ENCODE peak calls at places on chromosomes 6 and 20, in eight cellular contexts. One of them, this sample, is unnamed.

GRCh38 chr20:1664911-1665310 is 7.3 kb upstream of the SIRPG start:
- DNase-seq in effector memory CD4-positive, alpha-beta T cell: peak
- DNase-seq in small intestine: peak
- DNase-seq in progenitor cell of endocrine pancreas: no peak
- DNase-seq in mucosa of descending colon: peak
- DNase-seq in iris pigment epithelial cell: no peak
- DNase-seq in HCT116: no peak
- DNase-seq in adrenal gland: no peak
- DNase-seq in this sample: no peak

GRCh38 chr6:89117285-89118108 is at the start of gene SRSF12:
- DNase-seq in effector memory CD4-positive, alpha-beta T cell: peak
- DNase-seq in progenitor cell of endocrine pancreas: peak
- DNase-seq in mucosa of descending colon: peak
- DNase-seq in adrenal gland: no peak
- DNase-seq in small intestine: peak
- DNase-seq in HCT116: no peak
- DNase-seq in iris pigment epithelial cell: peak
- DNase-seq in this sample: peak

GRCh38 chr6:16657768-16658167 is 103.5 kb downstream of the ATXN1 start:
- DNase-seq in iris pigment epithelial cell: no peak
- DNase-seq in adrenal gland: no peak
- DNase-seq in small intestine: no peak
- DNase-seq in HCT116: no peak
- DNase-seq in effector memory CD4-positive, alpha-beta T cell: no peak
- DNase-seq in mucosa of descending colon: no peak
- DNase-seq in progenitor cell of endocrine pancreas: no peak
- DNase-seq in this sample: no peak

GRCh38 chr6:7446056-7446455 is 56.4 kb downstream of the RIOK1 start:
- DNase-seq in small intestine: no peak
- DNase-seq in mucosa of descending colon: no peak
- DNase-seq in effector memory CD4-positive, alpha-beta T cell: no peak
- DNase-seq in progenitor cell of endocrine pancreas: no peak
- DNase-seq in adrenal gland: no peak
- DNase-seq in HCT116: no peak
- DNase-seq in iris pigment epithelial cell: no peak
- DNase-seq in this sample: no peak

GRCh38 chr6:131004387-131004755 is 58.7 kb downstream of the EPB41L2 start:
- DNase-seq in iris pigment epithelial cell: no peak
- DNase-seq in progenitor cell of endocrine pancreas: no peak
- DNase-seq in adrenal gland: no peak
- DNase-seq in effector memory CD4-positive, alpha-beta T cell: no peak
- DNase-seq in mucosa of descending colon: no peak
- DNase-seq in small intestine: no peak
- DNase-seq in HCT116: no peak
- DNase-seq in this sample: no peak

GRCh38 chr6:124962617-124963415 is 579 bp downstream of the RNF217 start:
- DNase-seq in progenitor cell of endocrine pancreas: peak
- DNase-seq in iris pigment epithelial cell: peak
- DNase-seq in mucosa of descending colon: peak
- DNase-seq in small intestine: peak
- DNase-seq in effector memory CD4-positive, alpha-beta T cell: no peak
- DNase-seq in HCT116: no peak
- DNase-seq in adrenal gland: peak
- DNase-seq in this sample: peak

GRCh38 chr6:152576525-152576924 is 60.6 kb downstream of the SYNE1 start:
- DNase-seq in HCT116: no peak
- DNase-seq in iris pigment epithelial cell: no peak
- DNase-seq in effector memory CD4-positive, alpha-beta T cell: no peak
- DNase-seq in mucosa of descending colon: no peak
- DNase-seq in progenitor cell of endocrine pancreas: no peak
- DNase-seq in adrenal gland: no peak
- DNase-seq in small intestine: no peak
- DNase-seq in this sample: no peak

GRCh38 chr6:38088010-38088409 is 268.5 kb downstream of the ZFAND3 start:
- DNase-seq in iris pigment epithelial cell: no peak
- DNase-seq in progenitor cell of endocrine pancreas: no peak
- DNase-seq in mucosa of descending colon: no peak
- DNase-seq in small intestine: no peak
- DNase-seq in effector memory CD4-positive, alpha-beta T cell: no peak
- DNase-seq in adrenal gland: no peak
- DNase-seq in HCT116: no peak
- DNase-seq in this sample: no peak

GRCh38 chr20:48635791-48636267 is 192.0 kb downstream of the PREX1 start:
- DNase-seq in HCT116: peak
- DNase-seq in progenitor cell of endocrine pancreas: peak
- DNase-seq in iris pigment epithelial cell: peak
- DNase-seq in adrenal gland: peak
- DNase-seq in small intestine: peak
- DNase-seq in mucosa of descending colon: no peak
- DNase-seq in effector memory CD4-positive, alpha-beta T cell: no peak
- DNase-seq in this sample: peak

GRCh38 chr6:76584121-76584520 is 511.7 kb upstream of the IMPG1 start:
- DNase-seq in adrenal gland: no peak
- DNase-seq in progenitor cell of endocrine pancreas: no peak
- DNase-seq in HCT116: no peak
- DNase-seq in small intestine: no peak
- DNase-seq in effector memory CD4-positive, alpha-beta T cell: no peak
- DNase-seq in iris pigment epithelial cell: no peak
- DNase-seq in mucosa of descending colon: no peak
- DNase-seq in this sample: no peak

GRCh38 chr20:36491901-36492617 is 49.3 kb upstream of the MYL9 start:
- DNase-seq in iris pigment epithelial cell: peak
- DNase-seq in effector memory CD4-positive, alpha-beta T cell: peak
- DNase-seq in HCT116: no peak
- DNase-seq in small intestine: peak
- DNase-seq in progenitor cell of endocrine pancreas: no peak
- DNase-seq in adrenal gland: no peak
- DNase-seq in mucosa of descending colon: peak
- DNase-seq in this sample: peak

GRCh38 chr6:33168624-33169023 is 23.6 kb downstream of the COL11A2 start:
- DNase-seq in iris pigment epithelial cell: no peak
- DNase-seq in small intestine: no peak
- DNase-seq in progenitor cell of endocrine pancreas: no peak
- DNase-seq in adrenal gland: no peak
- DNase-seq in HCT116: no peak
- DNase-seq in effector memory CD4-positive, alpha-beta T cell: no peak
- DNase-seq in mucosa of descending colon: no peak
- DNase-seq in this sample: no peak

GRCh38 chr6:152952866-152953509 is 29.9 kb downstream of the FBXO5 start:
- DNase-seq in adrenal gland: no peak
- DNase-seq in HCT116: peak
- DNase-seq in mucosa of descending colon: no peak
- DNase-seq in effector memory CD4-positive, alpha-beta T cell: no peak
- DNase-seq in small intestine: peak
- DNase-seq in iris pigment epithelial cell: peak
- DNase-seq in progenitor cell of endocrine pancreas: no peak
- DNase-seq in this sample: peak

GRCh38 chr6:88982720-88983119 is 19.3 kb upstream of the RNGTT start:
- DNase-seq in adrenal gland: peak
- DNase-seq in HCT116: peak
- DNase-seq in effector memory CD4-positive, alpha-beta T cell: no peak
- DNase-seq in iris pigment epithelial cell: peak
- DNase-seq in small intestine: peak
- DNase-seq in mucosa of descending colon: no peak
- DNase-seq in progenitor cell of endocrine pancreas: no peak
- DNase-seq in this sample: peak

GRCh38 chr20:23404196-23404595 is 17.1 kb downstream of the NAPB start:
- DNase-seq in progenitor cell of endocrine pancreas: no peak
- DNase-seq in small intestine: peak
- DNase-seq in mucosa of descending colon: no peak
- DNase-seq in effector memory CD4-positive, alpha-beta T cell: no peak
- DNase-seq in HCT116: no peak
- DNase-seq in iris pigment epithelial cell: peak
- DNase-seq in adrenal gland: no peak
- DNase-seq in this sample: peak

GRCh38 chr20:39538317-39538716 is 576.2 kb downstream of the DHX35 start:
- DNase-seq in HCT116: no peak
- DNase-seq in adrenal gland: no peak
- DNase-seq in mucosa of descending colon: no peak
- DNase-seq in progenitor cell of endocrine pancreas: no peak
- DNase-seq in small intestine: no peak
- DNase-seq in effector memory CD4-positive, alpha-beta T cell: no peak
- DNase-seq in iris pigment epithelial cell: no peak
- DNase-seq in this sample: no peak

GRCh38 chr20:47985092-47985850 is 200.0 kb upstream of the SULF2 start:
- DNase-seq in effector memory CD4-positive, alpha-beta T cell: no peak
- DNase-seq in progenitor cell of endocrine pancreas: no peak
- DNase-seq in adrenal gland: peak
- DNase-seq in HCT116: no peak
- DNase-seq in mucosa of descending colon: no peak
- DNase-seq in small intestine: no peak
- DNase-seq in iris pigment epithelial cell: peak
- DNase-seq in this sample: peak

GRCh38 chr6:13349811-13350506 is 21.6 kb upstream of the TBC1D7 start:
- DNase-seq in adrenal gland: no peak
- DNase-seq in mucosa of descending colon: no peak
- DNase-seq in effector memory CD4-positive, alpha-beta T cell: no peak
- DNase-seq in HCT116: no peak
- DNase-seq in small intestine: no peak
- DNase-seq in progenitor cell of endocrine pancreas: no peak
- DNase-seq in iris pigment epithelial cell: no peak
- DNase-seq in this sample: no peak

GRCh38 chr6:139152088-139152891 is 17.4 kb downstream of the HECA start:
- DNase-seq in iris pigment epithelial cell: peak
- DNase-seq in mucosa of descending colon: no peak
- DNase-seq in adrenal gland: no peak
- DNase-seq in HCT116: no peak
- DNase-seq in effector memory CD4-positive, alpha-beta T cell: no peak
- DNase-seq in progenitor cell of endocrine pancreas: no peak
- DNase-seq in small intestine: no peak
- DNase-seq in this sample: no peak

GRCh38 chr6:125154184-125155135 is 887 bp downstream of the TPD52L1 start:
- DNase-seq in HCT116: peak
- DNase-seq in adrenal gland: peak
- DNase-seq in effector memory CD4-positive, alpha-beta T cell: no peak
- DNase-seq in progenitor cell of endocrine pancreas: peak
- DNase-seq in iris pigment epithelial cell: no peak
- DNase-seq in small intestine: peak
- DNase-seq in mucosa of descending colon: peak
- DNase-seq in this sample: peak

GRCh38 chr6:41306187-41306854 is 19.8 kb upstream of the TREM1 start:
- DNase-seq in adrenal gland: peak
- DNase-seq in mucosa of descending colon: no peak
- DNase-seq in effector memory CD4-positive, alpha-beta T cell: peak
- DNase-seq in small intestine: peak
- DNase-seq in HCT116: peak
- DNase-seq in progenitor cell of endocrine pancreas: peak
- DNase-seq in iris pigment epithelial cell: peak
- DNase-seq in this sample: peak

GRCh38 chr6:33976425-33977360 is 169.2 kb downstream of the GRM4 start:
- DNase-seq in progenitor cell of endocrine pancreas: no peak
- DNase-seq in HCT116: no peak
- DNase-seq in effector memory CD4-positive, alpha-beta T cell: no peak
- DNase-seq in small intestine: no peak
- DNase-seq in mucosa of descending colon: no peak
- DNase-seq in adrenal gland: no peak
- DNase-seq in iris pigment epithelial cell: no peak
- DNase-seq in this sample: no peak

GRCh38 chr20:22684072-22684762 is 99.8 kb upstream of the FOXA2 start:
- DNase-seq in HCT116: peak
- DNase-seq in progenitor cell of endocrine pancreas: peak
- DNase-seq in small intestine: peak
- DNase-seq in adrenal gland: peak
- DNase-seq in mucosa of descending colon: no peak
- DNase-seq in iris pigment epithelial cell: peak
- DNase-seq in effector memory CD4-positive, alpha-beta T cell: no peak
- DNase-seq in this sample: peak

GRCh38 chr6:160755168-160755567 is 53.1 kb downstream of the PLG start:
- DNase-seq in iris pigment epithelial cell: no peak
- DNase-seq in progenitor cell of endocrine pancreas: no peak
- DNase-seq in HCT116: no peak
- DNase-seq in effector memory CD4-positive, alpha-beta T cell: no peak
- DNase-seq in adrenal gland: no peak
- DNase-seq in mucosa of descending colon: no peak
- DNase-seq in small intestine: no peak
- DNase-seq in this sample: no peak

GRCh38 chr6:34527751-34528670 is 28.1 kb downstream of the SPDEF start:
- DNase-seq in mucosa of descending colon: no peak
- DNase-seq in progenitor cell of endocrine pancreas: no peak
- DNase-seq in effector memory CD4-positive, alpha-beta T cell: no peak
- DNase-seq in iris pigment epithelial cell: no peak
- DNase-seq in adrenal gland: no peak
- DNase-seq in small intestine: no peak
- DNase-seq in HCT116: no peak
- DNase-seq in this sample: no peak

GRCh38 chr20:13147071-13147961 is 73.8 kb upstream of the ISM1 start:
- DNase-seq in effector memory CD4-positive, alpha-beta T cell: no peak
- DNase-seq in iris pigment epithelial cell: no peak
- DNase-seq in small intestine: no peak
- DNase-seq in HCT116: no peak
- DNase-seq in adrenal gland: no peak
- DNase-seq in mucosa of descending colon: no peak
- DNase-seq in progenitor cell of endocrine pancreas: no peak
- DNase-seq in this sample: no peak

GRCh38 chr20:1286267-1287036 is 20.4 kb downstream of the SNPH start:
- DNase-seq in progenitor cell of endocrine pancreas: no peak
- DNase-seq in effector memory CD4-positive, alpha-beta T cell: no peak
- DNase-seq in adrenal gland: no peak
- DNase-seq in mucosa of descending colon: no peak
- DNase-seq in HCT116: no peak
- DNase-seq in iris pigment epithelial cell: no peak
- DNase-seq in small intestine: no peak
- DNase-seq in this sample: no peak

GRCh38 chr6:110567957-110568696 is 91.7 kb upstream of the SLC22A16 start:
- DNase-seq in effector memory CD4-positive, alpha-beta T cell: no peak
- DNase-seq in HCT116: no peak
- DNase-seq in mucosa of descending colon: no peak
- DNase-seq in progenitor cell of endocrine pancreas: no peak
- DNase-seq in iris pigment epithelial cell: no peak
- DNase-seq in small intestine: peak
- DNase-seq in adrenal gland: no peak
- DNase-seq in this sample: no peak